ENCODE peak calls at places on chromosomes 2 and 18, in seven cellular contexts. One of them, this sample, is unnamed.

GRCh38 chr2:36444206-36444605 is 88.6 kb downstream of the CRIM1 start:
- DNase-seq in uterus: no peak
- DNase-seq in hepatocyte: no peak
- DNase-seq in NB4: no peak
- DNase-seq in adrenal gland: no peak
- DNase-seq in CD8-positive, alpha-beta memory T cell: no peak
- DNase-seq in fibroblast of lung: peak
- DNase-seq in this sample: peak

GRCh38 chr18:32326450-32327309 is 136.8 kb downstream of the MEP1B start:
- DNase-seq in NB4: no peak
- DNase-seq in CD8-positive, alpha-beta memory T cell: no peak
- DNase-seq in adrenal gland: no peak
- DNase-seq in fibroblast of lung: peak
- DNase-seq in uterus: no peak
- DNase-seq in hepatocyte: no peak
- DNase-seq in this sample: no peak

GRCh38 chr2:66434679-66435548 is at the start of gene MEIS1:
- DNase-seq in adrenal gland: peak
- DNase-seq in uterus: peak
- DNase-seq in NB4: peak
- DNase-seq in hepatocyte: peak
- DNase-seq in CD8-positive, alpha-beta memory T cell: no peak
- DNase-seq in fibroblast of lung: peak
- DNase-seq in this sample: peak

GRCh38 chr2:96146151-96146880 is 1.1 kb upstream of the DUSP2 start:
- DNase-seq in hepatocyte: no peak
- DNase-seq in adrenal gland: peak
- DNase-seq in CD8-positive, alpha-beta memory T cell: peak
- DNase-seq in NB4: peak
- DNase-seq in uterus: peak
- DNase-seq in fibroblast of lung: peak
- DNase-seq in this sample: no peak

GRCh38 chr2:83459456-83459855 is 999.6 kb downstream of the SUCLG1 start:
- DNase-seq in CD8-positive, alpha-beta memory T cell: no peak
- DNase-seq in NB4: peak
- DNase-seq in uterus: no peak
- DNase-seq in fibroblast of lung: no peak
- DNase-seq in hepatocyte: peak
- DNase-seq in adrenal gland: no peak
- DNase-seq in this sample: no peak

GRCh38 chr2:100731535-100731981 is 88.4 kb upstream of the NPAS2 start:
- DNase-seq in adrenal gland: no peak
- DNase-seq in hepatocyte: no peak
- DNase-seq in fibroblast of lung: peak
- DNase-seq in NB4: no peak
- DNase-seq in uterus: no peak
- DNase-seq in CD8-positive, alpha-beta memory T cell: no peak
- DNase-seq in this sample: no peak

GRCh38 chr2:27823564-27823963 is 52.0 kb downstream of the MRPL33 start:
- DNase-seq in adrenal gland: no peak
- DNase-seq in CD8-positive, alpha-beta memory T cell: no peak
- DNase-seq in NB4: no peak
- DNase-seq in fibroblast of lung: no peak
- DNase-seq in hepatocyte: no peak
- DNase-seq in uterus: no peak
- DNase-seq in this sample: no peak

GRCh38 chr18:23337599-23338444 is 115.3 kb upstream of the RIOK3 start:
- DNase-seq in uterus: no peak
- DNase-seq in fibroblast of lung: peak
- DNase-seq in CD8-positive, alpha-beta memory T cell: no peak
- DNase-seq in adrenal gland: no peak
- DNase-seq in hepatocyte: peak
- DNase-seq in NB4: no peak
- DNase-seq in this sample: peak

GRCh38 chr18:3612315-3612714 is 162.3 kb downstream of the TGIF1 start:
- DNase-seq in hepatocyte: no peak
- DNase-seq in fibroblast of lung: no peak
- DNase-seq in NB4: no peak
- DNase-seq in adrenal gland: no peak
- DNase-seq in uterus: no peak
- DNase-seq in CD8-positive, alpha-beta memory T cell: no peak
- DNase-seq in this sample: no peak

GRCh38 chr2:238289574-238289973 is 1.2 kb upstream of the PER2 start:
- DNase-seq in uterus: no peak
- DNase-seq in NB4: peak
- DNase-seq in hepatocyte: no peak
- DNase-seq in CD8-positive, alpha-beta memory T cell: no peak
- DNase-seq in adrenal gland: no peak
- DNase-seq in fibroblast of lung: no peak
- DNase-seq in this sample: no peak

GRCh38 chr2:9287400-9288059 is 80.9 kb downstream of the ASAP2 start:
- DNase-seq in adrenal gland: no peak
- DNase-seq in hepatocyte: peak
- DNase-seq in fibroblast of lung: peak
- DNase-seq in uterus: no peak
- DNase-seq in NB4: peak
- DNase-seq in CD8-positive, alpha-beta memory T cell: no peak
- DNase-seq in this sample: peak

GRCh38 chr2:227115761-227116160 is 48.2 kb downstream of the COL4A4 start:
- DNase-seq in fibroblast of lung: no peak
- DNase-seq in CD8-positive, alpha-beta memory T cell: no peak
- DNase-seq in NB4: no peak
- DNase-seq in uterus: no peak
- DNase-seq in adrenal gland: no peak
- DNase-seq in hepatocyte: no peak
- DNase-seq in this sample: no peak

GRCh38 chr2:214019229-214019972 is 391.5 kb upstream of the VWC2L start:
- DNase-seq in fibroblast of lung: peak
- DNase-seq in NB4: no peak
- DNase-seq in adrenal gland: peak
- DNase-seq in uterus: no peak
- DNase-seq in hepatocyte: peak
- DNase-seq in CD8-positive, alpha-beta memory T cell: no peak
- DNase-seq in this sample: peak

GRCh38 chr18:7336616-7337015 is 105.7 kb downstream of the LRRC30 start:
- DNase-seq in adrenal gland: no peak
- DNase-seq in NB4: no peak
- DNase-seq in hepatocyte: no peak
- DNase-seq in uterus: no peak
- DNase-seq in CD8-positive, alpha-beta memory T cell: no peak
- DNase-seq in fibroblast of lung: no peak
- DNase-seq in this sample: no peak

GRCh38 chr2:101359436-101359835 is 27.9 kb downstream of the CREG2 start:
- DNase-seq in NB4: no peak
- DNase-seq in hepatocyte: no peak
- DNase-seq in fibroblast of lung: no peak
- DNase-seq in uterus: no peak
- DNase-seq in adrenal gland: no peak
- DNase-seq in CD8-positive, alpha-beta memory T cell: no peak
- DNase-seq in this sample: no peak

GRCh38 chr2:127121776-127122176 is 14.8 kb upstream of the BIN1 start:
- DNase-seq in NB4: no peak
- DNase-seq in fibroblast of lung: no peak
- DNase-seq in CD8-positive, alpha-beta memory T cell: no peak
- DNase-seq in hepatocyte: no peak
- DNase-seq in adrenal gland: no peak
- DNase-seq in uterus: peak
- DNase-seq in this sample: no peak

GRCh38 chr2:141610564-141610963 is 520.3 kb downstream of the LRP1B start:
- DNase-seq in adrenal gland: no peak
- DNase-seq in uterus: no peak
- DNase-seq in NB4: no peak
- DNase-seq in hepatocyte: no peak
- DNase-seq in fibroblast of lung: no peak
- DNase-seq in CD8-positive, alpha-beta memory T cell: no peak
- DNase-seq in this sample: no peak

GRCh38 chr2:48529189-48529588 is 765 bp upstream of the STON1 start:
- DNase-seq in adrenal gland: no peak
- DNase-seq in NB4: no peak
- DNase-seq in CD8-positive, alpha-beta memory T cell: no peak
- DNase-seq in fibroblast of lung: no peak
- DNase-seq in hepatocyte: no peak
- DNase-seq in uterus: peak
- DNase-seq in this sample: no peak

DNA sequence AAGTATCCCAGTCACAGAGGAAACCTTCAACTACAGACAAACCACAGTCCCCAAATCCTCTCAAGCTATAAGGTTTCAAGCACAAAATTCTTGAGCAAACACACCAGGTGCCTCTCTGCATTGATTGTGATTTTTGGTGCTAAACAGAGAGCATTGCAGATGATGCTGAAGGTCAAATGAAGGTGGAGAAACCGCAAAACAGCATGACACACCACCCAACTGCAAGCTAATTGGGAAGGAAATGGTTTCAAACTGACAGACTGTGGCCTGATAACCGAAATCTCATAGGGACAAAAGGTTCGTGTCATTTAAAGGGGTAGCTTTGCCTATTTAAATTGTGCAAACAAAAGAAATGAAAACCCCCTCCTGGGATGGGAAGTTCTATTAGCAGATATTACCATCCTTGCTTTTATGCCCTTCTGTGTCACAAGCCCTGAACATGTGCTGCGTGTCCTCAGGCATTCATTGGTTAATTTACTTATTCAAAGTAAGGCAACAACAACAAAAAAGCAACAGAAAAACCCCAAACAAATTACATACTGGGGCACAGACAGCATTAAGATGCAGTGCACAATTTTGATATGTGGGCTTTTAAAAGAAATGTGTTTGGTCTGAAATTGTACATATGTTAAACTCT is 154.9 kb downstream of the AQP4 start:
- DNase-seq in CD8-positive, alpha-beta memory T cell: no peak
- DNase-seq in NB4: peak
- DNase-seq in adrenal gland: no peak
- DNase-seq in uterus: no peak
- DNase-seq in hepatocyte: no peak
- DNase-seq in fibroblast of lung: no peak
- DNase-seq in this sample: no peak
- H3K4me3 ChIP-seq in CD8-positive, alpha-beta memory T cell: no peak
- H3K4me3 ChIP-seq in NB4: peak
- H3K4me3 ChIP-seq in adrenal gland: no peak
- H3K4me3 ChIP-seq in uterus: no peak
- H3K4me3 ChIP-seq in hepatocyte: no peak
- H3K4me3 ChIP-seq in fibroblast of lung: no peak
- H3K4me3 ChIP-seq in this sample: no peak

DNA sequence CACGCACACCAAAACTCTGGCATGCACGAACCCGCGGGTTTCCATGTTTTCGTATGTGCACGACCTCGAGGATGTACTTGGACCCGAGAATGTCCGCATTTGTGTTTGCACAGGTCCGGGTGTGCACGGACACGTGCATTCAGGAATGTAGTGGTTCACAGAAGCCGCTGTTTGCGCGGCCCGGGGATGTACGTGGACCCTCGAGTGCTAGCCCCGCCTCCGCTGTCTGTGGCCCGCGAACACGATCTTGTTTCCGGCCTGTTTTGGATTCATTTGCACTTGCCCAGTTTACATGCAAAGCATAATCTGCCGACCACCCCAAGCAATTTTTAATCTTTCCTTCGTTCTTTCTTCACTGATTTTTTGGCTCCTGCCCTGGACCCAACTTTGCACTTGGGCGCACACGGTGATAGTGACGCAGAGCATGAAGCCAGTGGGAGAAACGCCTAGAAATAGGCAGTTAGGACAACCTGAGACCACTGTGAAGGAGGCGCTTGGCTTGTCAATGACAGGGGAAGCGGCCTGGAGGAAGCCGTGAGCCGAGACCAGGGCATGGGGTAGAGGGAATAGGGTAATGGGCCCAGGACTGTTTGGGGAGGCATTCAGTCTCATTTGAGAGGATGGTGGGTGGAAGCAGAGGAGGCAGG is 45.4 kb upstream of the PTMA start:
- DNase-seq in hepatocyte: no peak
- DNase-seq in uterus: no peak
- DNase-seq in fibroblast of lung: no peak
- DNase-seq in adrenal gland: no peak
- DNase-seq in CD8-positive, alpha-beta memory T cell: no peak
- DNase-seq in NB4: no peak
- DNase-seq in this sample: no peak
- H3K4me3 ChIP-seq in hepatocyte: peak
- H3K4me3 ChIP-seq in uterus: peak
- H3K4me3 ChIP-seq in fibroblast of lung: no peak
- H3K4me3 ChIP-seq in adrenal gland: peak
- H3K4me3 ChIP-seq in CD8-positive, alpha-beta memory T cell: peak
- H3K4me3 ChIP-seq in NB4: peak
- H3K4me3 ChIP-seq in this sample: peak

GRCh38 chr2:46913471-46914381 is 1.9 kb downstream of the MCFD2 start:
- DNase-seq in NB4: peak
- DNase-seq in uterus: no peak
- DNase-seq in hepatocyte: peak
- DNase-seq in adrenal gland: peak
- DNase-seq in fibroblast of lung: peak
- DNase-seq in CD8-positive, alpha-beta memory T cell: no peak
- DNase-seq in this sample: no peak
- H3K4me3 ChIP-seq in NB4: peak
- H3K4me3 ChIP-seq in uterus: peak
- H3K4me3 ChIP-seq in hepatocyte: peak
- H3K4me3 ChIP-seq in adrenal gland: no peak
- H3K4me3 ChIP-seq in fibroblast of lung: peak
- H3K4me3 ChIP-seq in CD8-positive, alpha-beta memory T cell: peak
- H3K4me3 ChIP-seq in this sample: peak

GRCh38 chr2:216057688-216058193 is 23.9 kb downstream of the PECR start:
- DNase-seq in adrenal gland: no peak
- DNase-seq in CD8-positive, alpha-beta memory T cell: peak
- DNase-seq in uterus: no peak
- DNase-seq in NB4: peak
- DNase-seq in hepatocyte: peak
- DNase-seq in fibroblast of lung: peak
- DNase-seq in this sample: peak
- H3K4me3 ChIP-seq in adrenal gland: no peak
- H3K4me3 ChIP-seq in CD8-positive, alpha-beta memory T cell: peak
- H3K4me3 ChIP-seq in uterus: no peak
- H3K4me3 ChIP-seq in NB4: no peak
- H3K4me3 ChIP-seq in hepatocyte: no peak
- H3K4me3 ChIP-seq in fibroblast of lung: no peak
- H3K4me3 ChIP-seq in this sample: peak

GRCh38 chr2:185947722-185948121 is 209.1 kb downstream of the FSIP2 start:
- DNase-seq in uterus: no peak
- DNase-seq in adrenal gland: no peak
- DNase-seq in CD8-positive, alpha-beta memory T cell: no peak
- DNase-seq in hepatocyte: no peak
- DNase-seq in fibroblast of lung: no peak
- DNase-seq in NB4: no peak
- DNase-seq in this sample: no peak
- H3K4me3 ChIP-seq in uterus: no peak
- H3K4me3 ChIP-seq in adrenal gland: no peak
- H3K4me3 ChIP-seq in CD8-positive, alpha-beta memory T cell: no peak
- H3K4me3 ChIP-seq in hepatocyte: no peak
- H3K4me3 ChIP-seq in fibroblast of lung: no peak
- H3K4me3 ChIP-seq in NB4: no peak
- H3K4me3 ChIP-seq in this sample: no peak

This sample was measured in astrocyte of the cerebellum.